ENCODE peak calls at places on chromosomes 2 and 18, in nine cellular contexts. D, V, E, X, Y, U, S, H and K are unnamed samples.

GRCh38 chr18:12744103-12744502 is 41.3 kb downstream of the PSMG2 start:
- DNase-seq in D (no peak), V (no peak), E (no peak), X (no peak), Y (peak), U (no peak), S (peak), H (peak), K (no peak)

GRCh38 chr2:231094671-231095346 is 30.0 kb downstream of the HTR2B start:
- DNase-seq in D (no peak), V (no peak), E (no peak), X (no peak), Y (no peak), U (no peak), S (no peak), H (no peak), K (no peak)

GRCh38 chr18:49972535-49972934 is 159.2 kb upstream of the ACAA2 start:
- DNase-seq in D (no peak), V (no peak), E (no peak), X (no peak), Y (no peak), U (no peak), S (no peak), H (no peak), K (no peak)

GRCh38 chr2:37287966-37288365 is 36.7 kb downstream of the PRKD3 start:
- DNase-seq in D (no peak), V (no peak), E (peak), X (no peak), Y (peak), U (peak), S (peak), H (peak), K (no peak)

GRCh38 chr2:37585982-37586621 is 85.3 kb downstream of the CDC42EP3 start:
- DNase-seq in D (peak), V (peak), E (no peak), X (no peak), Y (no peak), U (peak), S (no peak), H (no peak), K (peak)

GRCh38 chr18:51235011-51235789 is 37.7 kb upstream of the MEX3C start:
- DNase-seq in D (no peak), V (no peak), E (no peak), X (peak), Y (peak), U (no peak), S (no peak), H (no peak), K (no peak)

GRCh38 chr2:109282865-109283264 is 153.9 kb downstream of the SH3RF3 start:
- DNase-seq in D (no peak), V (no peak), E (no peak), X (no peak), Y (no peak), U (no peak), S (no peak), H (no peak), K (no peak)

GRCh38 chr2:206918258-206918657 is 21.1 kb upstream of the CPO start:
- DNase-seq in D (no peak), V (no peak), E (no peak), X (no peak), Y (no peak), U (no peak), S (no peak), H (no peak), K (no peak)

GRCh38 chr2:235978022-235978421 is 190.2 kb downstream of the GBX2 start:
- DNase-seq in D (no peak), V (no peak), E (no peak), X (no peak), Y (no peak), U (no peak), S (no peak), H (no peak), K (no peak)

GRCh38 chr2:236107971-236108625 is 60.1 kb downstream of the GBX2 start:
- DNase-seq in D (no peak), V (no peak), E (no peak), X (no peak), Y (no peak), U (no peak), S (no peak), H (no peak), K (no peak)

GRCh38 chr2:8570637-8571036 is 111.2 kb upstream of the ID2 start:
- DNase-seq in D (no peak), V (no peak), E (no peak), X (no peak), Y (no peak), U (no peak), S (no peak), H (no peak), K (peak)

GRCh38 chr2:15748736-15749323 is 157.2 kb downstream of the DDX1 start:
- DNase-seq in D (no peak), V (no peak), E (no peak), X (peak), Y (no peak), U (peak), S (no peak), H (no peak), K (peak)

GRCh38 chr2:230713331-230714121 is 884 bp downstream of the CAB39 start:
- DNase-seq in D (peak), V (no peak), E (no peak), X (peak), Y (no peak), U (peak), S (no peak), H (peak), K (peak)

GRCh38 chr2:59752512-59752911 is 800.9 kb downstream of the BCL11A start:
- DNase-seq in D (no peak), V (no peak), E (no peak), X (no peak), Y (no peak), U (no peak), S (no peak), H (no peak), K (no peak)

GRCh38 chr2:235494716-235495372 is 1.0 kb downstream of the AGAP1 start:
- DNase-seq in D (no peak), V (no peak), E (peak), X (peak), Y (no peak), U (no peak), S (no peak), H (no peak), K (peak)

GRCh38 chr2:239459056-239459455 is 58.2 kb upstream of the HDAC4 start:
- DNase-seq in D (no peak), V (no peak), E (no peak), X (no peak), Y (no peak), U (no peak), S (no peak), H (no peak), K (peak)

GRCh38 chr2:200042102-200042735 is 86.8 kb downstream of the MAIP1 start:
- DNase-seq in D (no peak), V (no peak), E (no peak), X (no peak), Y (no peak), U (no peak), S (no peak), H (no peak), K (no peak)

GRCh38 chr2:131056204-131056975 is 36.9 kb downstream of the FAM168B start:
- DNase-seq in D (no peak), V (no peak), E (no peak), X (no peak), Y (no peak), U (no peak), S (no peak), H (no peak), K (no peak)

GRCh38 chr2:213959589-213959988 is 451.3 kb upstream of the VWC2L start:
- DNase-seq in D (no peak), V (no peak), E (no peak), X (no peak), Y (no peak), U (no peak), S (no peak), H (no peak), K (no peak)

GRCh38 chr2:27351802-27352598 is 4.6 kb downstream of the GTF3C2 start:
- DNase-seq in D (no peak), V (no peak), E (no peak), X (no peak), Y (no peak), U (peak), S (no peak), H (no peak), K (no peak)

GRCh38 chr2:40220177-40220925 is 231.5 kb downstream of the SLC8A1 start:
- DNase-seq in D (no peak), V (no peak), E (no peak), X (no peak), Y (no peak), U (no peak), S (no peak), H (no peak), K (no peak)

GRCh38 chr2:222304737-222305509 is 6.1 kb upstream of the PAX3 start:
- DNase-seq in D (no peak), V (no peak), E (peak), X (no peak), Y (no peak), U (no peak), S (no peak), H (no peak), K (no peak)

GRCh38 chr2:219020604-219021365 is 20.5 kb downstream of the CFAP65 start:
- DNase-seq in D (no peak), V (no peak), E (no peak), X (no peak), Y (no peak), U (no peak), S (no peak), H (no peak), K (peak)

GRCh38 chr2:74867841-74868658 is 34.1 kb downstream of the HK2 start:
- DNase-seq in D (no peak), V (no peak), E (no peak), X (no peak), Y (no peak), U (no peak), S (no peak), H (no peak), K (peak)

GRCh38 chr2:174778479-174778962 is 14.2 kb upstream of the CHRNA1 start:
- DNase-seq in D (peak), V (peak), E (no peak), X (no peak), Y (peak), U (peak), S (peak), H (no peak), K (no peak)

GRCh38 chr18:23837591-23837990 is 148.3 kb downstream of the LAMA3 start:
- DNase-seq in D (no peak), V (no peak), E (no peak), X (no peak), Y (peak), U (no peak), S (no peak), H (no peak), K (no peak)

GRCh38 chr18:35041752-35042379 is 653 bp downstream of the MAPRE2 start:
- DNase-seq in D (no peak), V (no peak), E (no peak), X (no peak), Y (no peak), U (peak), S (no peak), H (peak), K (no peak)

GRCh38 chr18:7059276-7059675 is 58.3 kb downstream of the LAMA1 start:
- DNase-seq in D (no peak), V (no peak), E (no peak), X (no peak), Y (no peak), U (no peak), S (no peak), H (no peak), K (no peak)

GRCh38 chr2:177467646-177468045 is 75.1 kb downstream of the AGPS start:
- DNase-seq in D (no peak), V (no peak), E (no peak), X (no peak), Y (peak), U (no peak), S (no peak), H (no peak), K (no peak)

GRCh38 chr2:33032245-33032644 is 85.5 kb downstream of the LTBP1 start:
- DNase-seq in D (no peak), V (no peak), E (no peak), X (no peak), Y (no peak), U (no peak), S (no peak), H (no peak), K (no peak)

GRCh38 chr2:215929602-215930335 is 83.6 kb downstream of the MREG start:
- DNase-seq in D (no peak), V (no peak), E (no peak), X (no peak), Y (no peak), U (no peak), S (no peak), H (no peak), K (no peak)

GRCh38 chr2:46831037-46831868 is 84.4 kb downstream of the MCFD2 start:
- DNase-seq in D (no peak), V (no peak), E (no peak), X (no peak), Y (no peak), U (no peak), S (no peak), H (no peak), K (no peak)

GRCh38 chr2:189204322-189204941 is 24.9 kb upstream of the COL5A2 start:
- DNase-seq in D (no peak), V (no peak), E (no peak), X (no peak), Y (no peak), U (no peak), S (no peak), H (no peak), K (no peak)

GRCh38 chr2:217662984-217663602 is 339.7 kb downstream of the TNS1 start:
- DNase-seq in D (no peak), V (no peak), E (no peak), X (no peak), Y (no peak), U (no peak), S (no peak), H (no peak), K (no peak)

GRCh38 chr2:2698182-2699116 is 367.4 kb upstream of the MYT1L start:
- DNase-seq in D (no peak), V (no peak), E (peak), X (peak), Y (peak), U (peak), S (peak), H (peak), K (no peak)